ENCODE peak calls at places on chromosome 22, in nine cellular contexts. P is testis, H is IMR-90, F is breast epithelium, T is stomach, M is ovary, W is transverse colon, V is tibial nerve, B is HCT116. O is an unnamed sample.
A peak's percentile ranks its signal among the peaks of the same experiment; 100 is the strongest.

GRCh38 chr22:33803371-33803770 is 116.9 kb downstream of the LARGE1 start:
- DNase-seq in P (no peak), H (peak; percentile 98), F (no peak), T (no peak), M (no peak), W (no peak), V (no peak), B (no peak), O (no peak)

GRCh38 chr22:27881404-27881803 is 37.7 kb downstream of the PITPNB start:
- DNase-seq in P (peak; percentile 75), H (peak; percentile 62), F (no peak), T (peak; percentile 40), M (peak; percentile 58), W (peak; percentile 35), V (no peak), B (no peak), O (no peak)

GRCh38 chr22:47113880-47114415 is 351.5 kb downstream of the TBC1D22A start:
- DNase-seq in P (no peak), H (no peak), F (peak; percentile 45), T (no peak), M (peak; percentile 15), W (no peak), V (no peak), B (no peak), O (peak; percentile 66)

GRCh38 chr22:24069721-24070120 is 58.6 kb downstream of the CABIN1 start:
- DNase-seq in P (no peak), H (no peak), F (no peak), T (no peak), M (no peak), W (peak; percentile 53), V (no peak), B (no peak), O (no peak)

GRCh38 chr22:23673826-23674690 is 16.8 kb upstream of the RGL4 start:
- DNase-seq in P (no peak), H (no peak), F (no peak), T (no peak), M (no peak), W (no peak), V (no peak), B (no peak), O (no peak)

GRCh38 chr22:46029574-46030200 is 52.7 kb upstream of the WNT7B start:
- DNase-seq in P (no peak), H (no peak), F (no peak), T (no peak), M (no peak), W (no peak), V (no peak), B (no peak), O (no peak)

GRCh38 chr22:23259916-23260644 is 79.8 kb downstream of the BCR start:
- DNase-seq in P (no peak), H (no peak), F (no peak), T (no peak), M (no peak), W (no peak), V (no peak), B (no peak), O (no peak)

GRCh38 chr22:32842486-32842885 is 41.0 kb downstream of the TIMP3 start:
- DNase-seq in P (no peak), H (peak; percentile 48), F (no peak), T (no peak), M (no peak), W (no peak), V (no peak), B (no peak), O (no peak)

GRCh38 chr22:44023404-44024287 is 456 bp upstream of the PARVB start:
- DNase-seq in P (peak; percentile 54), H (peak; percentile 12), F (no peak), T (peak; percentile 54), M (peak; percentile 57), W (peak; percentile 50), V (no peak), B (no peak), O (no peak)

GRCh38 chr22:26429458-26430238 is 588 bp downstream of the ASPHD2 start:
- DNase-seq in P (no peak), H (no peak), F (no peak), T (no peak), M (no peak), W (no peak), V (no peak), B (no peak), O (no peak)

GRCh38 chr22:40414838-40415505 is 44.6 kb downstream of the SGSM3 start:
- DNase-seq in P (no peak), H (no peak), F (no peak), T (no peak), M (no peak), W (peak; percentile 68), V (no peak), B (no peak), O (no peak)

GRCh38 chr22:48321986-48322545 is 1505.6 kb downstream of the BRD1 start:
- DNase-seq in P (no peak), H (no peak), F (no peak), T (no peak), M (no peak), W (no peak), V (no peak), B (no peak), O (no peak)
- TF ChIP-seq CTCF in P (no peak), H (no peak), F (no peak), T (no peak), M (no peak), W (no peak), V (no peak), B (no peak), O (no peak)

GRCh38 chr22:35486116-35486631 is 54.5 kb upstream of the RASD2 start:
- DNase-seq in P (no peak), H (no peak), F (no peak), T (no peak), M (no peak), W (no peak), V (no peak), B (no peak), O (no peak)

GRCh38 chr22:35482311-35482710 is 58.3 kb upstream of the RASD2 start:
- DNase-seq in P (no peak), H (no peak), F (no peak), T (no peak), M (no peak), W (no peak), V (no peak), B (no peak), O (no peak)

GRCh38 chr22:35483730-35484129 is 56.9 kb upstream of the RASD2 start:
- DNase-seq in P (no peak), H (no peak), F (no peak), T (no peak), M (no peak), W (no peak), V (no peak), B (no peak), O (no peak)

GRCh38 chr22:35482974-35483373 is 57.7 kb upstream of the RASD2 start:
- DNase-seq in P (no peak), H (no peak), F (no peak), T (no peak), M (no peak), W (no peak), V (no peak), B (no peak), O (no peak)

DNA sequence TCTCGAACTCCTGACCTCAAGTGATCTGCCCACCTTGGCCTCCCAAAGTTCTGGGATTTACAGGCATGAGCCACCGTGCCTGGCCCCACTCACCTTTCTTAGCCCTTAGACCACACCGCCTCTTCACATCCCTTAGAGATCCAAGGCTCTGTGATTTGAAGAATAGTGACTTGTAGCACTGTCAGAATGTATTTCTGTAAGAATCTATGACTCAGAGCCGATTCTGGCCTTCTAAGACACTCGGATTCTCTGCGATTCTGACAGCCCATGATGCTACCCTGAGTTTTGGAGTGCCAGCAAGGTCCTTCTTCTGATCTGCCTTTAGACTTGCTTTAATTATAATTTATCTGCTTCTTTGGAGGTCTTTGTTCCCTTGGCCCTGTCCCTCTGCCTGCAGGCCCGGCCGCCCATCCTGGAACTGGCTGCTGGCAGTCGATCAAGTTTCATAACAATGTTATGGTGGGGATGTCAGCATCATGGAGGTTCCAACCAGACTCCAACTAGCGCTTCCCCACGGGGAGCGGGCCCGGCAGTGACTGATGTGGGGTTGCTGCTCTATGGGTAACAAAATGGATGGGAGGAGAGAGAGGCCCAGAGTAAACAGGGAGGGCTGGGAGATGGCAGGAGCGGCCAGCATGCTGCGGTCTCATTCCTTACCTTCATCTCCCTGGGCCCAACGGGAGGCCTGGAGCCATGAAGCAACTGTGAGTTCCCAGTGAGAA is 55.8 kb upstream of the RASD2 start:
- DNase-seq in P (no peak), H (peak; percentile 71), F (no peak), T (no peak), M (no peak), W (no peak), V (no peak), B (no peak), O (no peak)
- TF ChIP-seq POLR2A in P (no peak), H (no peak), F (no peak), T (no peak), M (no peak), W (no peak), V (no peak), B (no peak), O (no peak)

DNA sequence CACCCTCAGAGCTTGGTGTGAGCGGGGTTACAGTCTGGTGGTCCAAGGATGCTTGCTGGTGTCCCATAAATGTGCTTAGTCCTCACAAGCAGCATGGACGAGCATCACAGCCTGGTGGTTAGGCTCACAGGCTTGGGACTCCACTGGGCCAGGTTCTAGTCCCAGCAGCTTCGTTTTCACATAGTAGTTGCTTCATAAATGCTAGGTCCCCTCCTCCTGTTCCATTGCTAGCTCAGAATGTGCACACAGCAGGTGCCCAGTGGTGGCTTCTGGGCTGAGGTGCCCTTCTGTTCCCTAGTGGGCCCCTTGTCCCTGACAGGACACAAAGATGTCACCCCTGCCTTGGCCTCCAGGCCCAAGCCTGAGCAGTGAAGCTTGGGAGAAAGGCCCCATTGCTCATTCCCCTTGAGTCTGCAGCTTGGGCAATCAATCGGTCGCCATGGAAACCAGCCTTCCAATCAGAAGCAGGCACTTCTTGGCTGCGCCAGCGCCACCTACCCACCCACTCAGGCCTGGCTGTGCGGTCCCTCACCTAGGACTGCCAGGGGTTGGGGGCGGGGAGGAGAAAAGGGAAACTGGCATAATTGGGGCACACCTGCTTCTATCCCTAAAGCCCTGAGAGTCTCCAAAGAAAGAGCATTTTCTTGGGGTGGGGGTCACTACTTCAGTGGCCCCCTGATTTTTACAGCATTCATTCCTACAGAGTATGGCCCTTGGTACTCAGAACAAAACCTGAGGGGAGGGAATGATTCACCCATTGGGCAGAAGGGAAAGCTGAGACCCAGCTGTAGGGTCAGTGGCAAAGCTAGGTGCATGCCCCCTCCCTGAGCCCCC is 48.1 kb downstream of the CYTH4 start:
- DNase-seq in P (peak; percentile 32), H (peak; percentile 90), F (no peak), T (peak; percentile 43), M (no peak), W (peak; percentile 22), V (no peak), B (peak; percentile 96), O (no peak)
- TF ChIP-seq CTCF in P (no peak), H (peak; percentile 33), F (no peak), T (no peak), M (no peak), W (no peak), V (no peak), B (peak; percentile 62), O (no peak)

GRCh38 chr22:42994917-42995562 is 19.9 kb downstream of the PACSIN2 start:
- DNase-seq in P (peak; percentile 46), H (peak; percentile 94), F (no peak), T (peak; percentile 79), M (no peak), W (peak; percentile 75), V (no peak), B (no peak), O (no peak)
- TF ChIP-seq POLR2A in P (no peak), H (peak; percentile 57), F (peak; percentile 13), T (no peak), M (no peak), W (peak; percentile 88), V (no peak), B (no peak), O (no peak)

O was measured in lower leg skin.